ENCODE peak calls at places on chromosome 19, in four cellular contexts. A is hypothalamus, U is EH, B is midbrain. X is an unnamed sample.

GRCh38 chr19:10112037-10112751 is 701 bp downstream of the P2RY11 start:
- DNase-seq in U (peak; percentile 49), B (no peak), A (no peak), X (no peak)

GRCh38 chr19:34731019-34731829 is 2.8 kb upstream of the ZNF181 start:
- DNase-seq in B (no peak), U (no peak), A (no peak), X (no peak)

GRCh38 chr19:8561071-8561764 is 16.0 kb downstream of the MYO1F start:
- DNase-seq in B (no peak), U (no peak), A (no peak), X (no peak)

GRCh38 chr19:39832341-39833083 is 1.4 kb downstream of the DYRK1B start:
- DNase-seq in A (no peak), B (no peak), U (no peak), X (no peak)

GRCh38 chr19:55080915-55081772 is 5.5 kb downstream of the EPS8L1 start:
- DNase-seq in B (no peak), U (peak; percentile 74), A (no peak), X (no peak)

GRCh38 chr19:17337675-17338439 is 504 bp downstream of the GTPBP3 start:
- DNase-seq in B (no peak), U (peak; percentile 14), A (no peak), X (no peak)

GRCh38 chr19:7188682-7189629 is 105.3 kb downstream of the INSR start:
- DNase-seq in B (no peak), A (no peak), U (no peak), X (no peak)

GRCh38 chr19:47023448-47023794 is 3.8 kb downstream of the NPAS1 start:
- DNase-seq in B (no peak), U (no peak), A (no peak), X (no peak)

GRCh38 chr19:2070436-2070827 is 19.4 kb upstream of the MKNK2 start:
- DNase-seq in A (no peak), U (no peak), B (no peak), X (no peak)

GRCh38 chr19:11418518-11419506 is at the start of gene RGL3:
- DNase-seq in A (peak; percentile 13), B (peak; percentile 10), U (peak; percentile 49), X (no peak)

GRCh38 chr19:6060600-6061391 is 49.5 kb downstream of the RFX2 start:
- DNase-seq in U (peak; percentile 80), A (no peak), B (no peak), X (no peak)

GRCh38 chr19:14632286-14632685 is 42.4 kb downstream of the ADGRE3 start:
- DNase-seq in B (no peak), A (no peak), U (peak; percentile 42), X (no peak)

GRCh38 chr19:12800873-12801465 is 631 bp downstream of the PRDX2 start:
- DNase-seq in B (no peak), A (no peak), U (peak; percentile 30), X (peak; percentile 21)

GRCh38 chr19:35644987-35645679 is 3.0 kb upstream of the COX6B1 start:
- DNase-seq in U (peak; percentile 72), B (peak; percentile 21), A (peak; percentile 12), X (peak; percentile 85)

GRCh38 chr19:2032296-2032941 is 16.9 kb upstream of the BTBD2 start:
- DNase-seq in U (peak; percentile 93), A (peak; percentile 94), B (peak; percentile 94), X (peak; percentile 92)

GRCh38 chr19:44576843-44577565 is 36.4 kb upstream of the IGSF23 start:
- DNase-seq in A (no peak), B (no peak), U (peak; percentile 50), X (no peak)

GRCh38 chr19:47713046-47714021 is at the start of gene EHD2:
- DNase-seq in B (peak; percentile 64), A (peak; percentile 40), U (peak; percentile 83), X (peak; percentile 66)

GRCh38 chr19:34757441-34757840 is 15.6 kb downstream of the ZNF599 start:
- DNase-seq in A (no peak), U (no peak), B (no peak), X (no peak)

X was measured in cerebellum.